ENCODE peak calls at places on chromosome 19, in five cellular contexts. W is cardiac muscle cell, X is fibroblast of pulmonary artery, O is GM13976, I is AG09309. Q is an unnamed sample.

GRCh38 chr19:10000171-10000826 is 10.0 kb downstream of the COL5A3 start:
- DNase-seq in W (peak), X (peak), O (peak), I (no peak), Q (peak)

GRCh38 chr19:14363203-14364097 is 17.8 kb upstream of the ADGRE5 start:
- DNase-seq in W (peak), X (peak), O (peak), I (no peak), Q (peak)

GRCh38 chr19:55656552-55656951 is 1.7 kb downstream of the U2AF2 start:
- DNase-seq in W (no peak), X (no peak), O (no peak), I (no peak), Q (no peak)

GRCh38 chr19:40304306-40304705 is 19.2 kb upstream of the AKT2 start:
- DNase-seq in W (no peak), X (no peak), O (no peak), I (no peak), Q (no peak)

GRCh38 chr19:12464769-12465725 is 19.6 kb downstream of the ZNF709 start:
- DNase-seq in W (no peak), X (no peak), O (no peak), I (no peak), Q (no peak)

GRCh38 chr19:40954573-40954972 is 36.5 kb upstream of the CYP2B6 start:
- DNase-seq in W (no peak), X (peak), O (no peak), I (no peak), Q (no peak)

GRCh38 chr19:10353793-10354391 is 14.5 kb upstream of the ICAM3 start:
- DNase-seq in W (peak), X (peak), O (peak), I (no peak), Q (peak)

GRCh38 chr19:23882493-23882892 is 32.2 kb upstream of the ZNF726 start:
- DNase-seq in W (no peak), X (no peak), O (no peak), I (no peak), Q (no peak)

GRCh38 chr19:41325947-41326706 is 16.2 kb downstream of the CCDC97 start:
- DNase-seq in W (peak), X (peak), O (peak), I (no peak), Q (peak)

GRCh38 chr19:919157-920050 is 2.3 kb downstream of the KISS1R start:
- DNase-seq in W (no peak), X (no peak), O (no peak), I (no peak), Q (no peak)

GRCh38 chr19:38384209-38385027 is 3.4 kb downstream of the GGN start:
- DNase-seq in W (no peak), X (no peak), O (no peak), I (no peak), Q (no peak)

GRCh38 chr19:16405091-16405490 is 66.7 kb downstream of the EPS15L1 start:
- DNase-seq in W (no peak), X (no peak), O (no peak), I (no peak), Q (no peak)

GRCh38 chr19:29497241-29497640 is 28.6 kb upstream of the VSTM2B start:
- DNase-seq in W (no peak), X (no peak), O (no peak), I (no peak), Q (no peak)

GRCh38 chr19:56314018-56314583 is 538 bp downstream of the ZSCAN5A start:
- DNase-seq in W (no peak), X (no peak), O (no peak), I (no peak), Q (no peak)

GRCh38 chr19:12345197-12345596 is 11.8 kb upstream of the ZNF563 start:
- DNase-seq in W (no peak), X (no peak), O (no peak), I (no peak), Q (no peak)

GRCh38 chr19:3005345-3005744 is 23.7 kb downstream of the TLE2 start:
- DNase-seq in W (no peak), X (no peak), O (no peak), I (no peak), Q (no peak)

GRCh38 chr19:45424191-45425058 is 708 bp upstream of the ERCC1 start:
- DNase-seq in W (peak), X (peak), O (no peak), I (peak), Q (no peak)

GRCh38 chr19:45423033-45423588 is 606 bp downstream of the ERCC1 start:
- DNase-seq in W (no peak), X (no peak), O (no peak), I (no peak), Q (no peak)

GRCh38 chr19:45423589-45424190 is at the start of gene ERCC1:
- DNase-seq in W (peak), X (peak), O (peak), I (peak), Q (peak)

DNA sequence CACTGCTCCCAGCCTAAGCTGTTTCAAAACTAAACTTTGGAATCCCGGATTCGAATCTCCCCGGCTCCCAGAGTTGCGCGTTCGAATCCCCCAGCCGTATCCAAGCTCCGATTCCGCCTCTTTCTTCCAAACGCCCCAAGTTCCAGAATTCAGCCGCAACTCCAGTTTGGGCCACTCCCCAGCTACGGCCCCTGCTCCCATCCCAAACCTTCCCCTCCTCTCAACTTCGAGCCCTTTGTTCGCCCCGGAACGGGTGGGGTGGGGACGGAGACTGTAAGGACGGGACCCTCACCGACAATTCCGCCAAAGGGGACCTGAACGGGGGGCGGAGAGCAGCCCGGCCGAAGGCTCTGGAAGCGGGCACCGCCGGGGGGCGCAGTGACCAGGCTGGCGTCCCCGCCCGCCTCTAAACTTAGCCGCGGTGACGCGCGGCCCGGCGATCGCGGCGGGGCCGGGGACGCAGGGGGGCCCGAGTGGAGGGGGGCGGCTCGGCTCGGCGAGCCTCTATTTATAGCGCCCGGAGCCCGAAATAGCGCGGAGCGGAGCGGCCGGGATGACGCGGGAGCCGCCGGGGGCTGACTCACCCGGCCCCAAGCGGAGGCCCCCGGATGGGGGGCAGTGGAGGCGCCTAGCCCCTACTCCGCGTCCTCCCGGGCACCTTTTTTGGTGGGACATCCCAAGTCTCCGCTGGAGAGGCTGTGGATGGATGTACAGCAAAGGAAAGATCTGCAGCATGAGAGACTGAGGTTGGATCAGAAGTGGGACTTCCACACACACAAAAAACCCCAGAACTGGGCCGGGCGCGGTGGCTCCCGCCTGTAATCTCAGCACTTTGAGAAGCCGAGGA is 4.9 kb upstream of the ERCC1 start:
- DNase-seq in W (peak), X (peak), O (peak), I (no peak), Q (no peak)
- TF ChIP-seq CTCF in W (peak), X (peak), O (peak), I (peak), Q (peak)

DNA sequence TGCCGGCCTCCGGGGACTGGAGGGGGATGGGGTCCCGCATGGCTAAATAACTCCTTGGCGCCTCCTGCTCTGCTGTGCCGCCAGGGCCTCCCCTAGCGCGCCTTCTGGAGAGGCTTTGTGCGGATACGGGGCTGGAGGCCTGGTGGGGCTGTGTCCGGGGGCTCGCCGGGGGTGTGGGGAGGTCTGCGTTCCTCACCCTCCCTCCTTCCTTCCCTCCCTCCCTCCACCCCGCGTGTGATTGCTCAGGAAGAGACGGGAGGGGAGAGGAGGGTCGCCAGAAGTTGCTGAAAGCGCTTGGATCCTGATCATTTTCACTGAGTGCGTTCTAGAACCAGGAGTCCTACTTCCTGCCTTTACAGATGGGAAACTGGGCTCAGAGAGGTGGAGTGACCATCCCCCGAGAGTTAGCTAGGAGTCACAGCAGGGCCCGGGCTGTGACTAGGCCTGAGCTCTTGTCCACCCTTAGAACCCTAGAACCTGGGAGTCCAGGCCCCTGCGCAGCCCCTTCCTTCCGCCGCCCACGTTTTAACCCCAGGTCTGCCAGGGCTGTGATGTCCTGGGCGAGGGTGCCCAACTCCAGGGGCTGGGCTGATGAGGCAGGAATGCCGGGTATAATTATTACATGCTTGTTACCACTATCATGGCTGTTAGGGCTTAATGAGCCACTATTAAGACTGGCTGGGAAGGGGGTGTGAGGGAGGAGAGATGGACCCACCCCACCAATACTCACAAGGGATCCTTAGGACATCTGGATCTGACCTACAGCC is 782 bp upstream of the JUND start:
- DNase-seq in W (no peak), X (no peak), O (no peak), I (no peak), Q (no peak)
- TF ChIP-seq CTCF in W (peak), X (no peak), O (no peak), I (peak), Q (no peak)

DNA sequence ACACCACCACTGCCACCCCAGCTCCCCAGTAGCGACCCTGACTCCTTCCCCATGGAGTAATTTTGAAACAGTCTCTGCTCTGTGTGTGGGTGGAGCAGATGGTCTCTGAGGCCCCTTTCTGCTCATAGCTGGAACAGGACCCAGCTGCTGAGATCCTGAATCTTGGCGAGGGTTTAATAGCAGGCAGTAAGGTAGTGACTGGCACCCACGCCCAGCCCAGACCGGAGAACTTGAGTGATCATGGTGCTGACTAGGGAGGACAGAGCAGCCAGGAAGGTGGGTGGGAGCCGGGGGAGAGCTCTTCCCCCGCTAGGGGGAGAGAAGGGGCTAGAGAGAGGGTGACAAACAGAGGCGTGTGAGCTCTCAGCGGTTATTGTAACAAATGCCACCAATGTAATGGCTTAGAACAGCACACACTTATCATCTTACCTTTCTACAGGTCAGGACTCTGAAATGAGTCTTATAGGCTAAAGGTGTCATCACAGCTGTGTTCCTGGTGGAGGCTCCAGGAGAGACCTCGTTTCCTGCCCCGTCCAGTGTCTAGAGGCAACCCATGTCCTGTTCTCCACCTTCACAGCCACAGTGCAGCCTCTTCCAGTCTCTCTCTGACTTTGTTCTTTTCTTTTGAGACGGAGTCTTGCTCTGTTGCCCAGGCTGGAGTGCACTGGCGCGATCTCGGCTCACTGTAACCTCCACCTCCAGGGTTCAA is 7.2 kb upstream of the ACER1 start:
- DNase-seq in W (no peak), X (no peak), O (peak), I (no peak), Q (no peak)
- TF ChIP-seq CTCF in W (no peak), X (no peak), O (no peak), I (no peak), Q (no peak)

GRCh38 chr19:35427187-35427586 is 20.9 kb upstream of the FFAR2 start:
- DNase-seq in W (no peak), X (no peak), O (no peak), I (no peak), Q (no peak)

GRCh38 chr19:35431147-35431807 is 16.8 kb upstream of the FFAR2 start:
- DNase-seq in W (peak), X (no peak), O (no peak), I (no peak), Q (no peak)

GRCh38 chr19:35429698-35430097 is 18.4 kb upstream of the FFAR2 start:
- DNase-seq in W (no peak), X (no peak), O (no peak), I (no peak), Q (no peak)

GRCh38 chr19:35433448-35433847 is 14.6 kb upstream of the FFAR2 start:
- DNase-seq in W (no peak), X (no peak), O (no peak), I (no peak), Q (no peak)

GRCh38 chr19:35430382-35431146 is 17.5 kb upstream of the FFAR2 start:
- DNase-seq in W (peak), X (no peak), O (no peak), I (no peak), Q (no peak)
- TF ChIP-seq CTCF in W (no peak), X (no peak), O (no peak), I (no peak), Q (no peak)

GRCh38 chr19:6272411-6272791 is 7.4 kb downstream of the MLLT1 start:
- DNase-seq in W (no peak), X (no peak), O (no peak), I (no peak), Q (no peak)

GRCh38 chr19:6271251-6271650 is 8.5 kb downstream of the MLLT1 start:
- DNase-seq in W (no peak), X (peak), O (no peak), I (no peak), Q (no peak)

GRCh38 chr19:6272913-6273600 is 6.7 kb downstream of the MLLT1 start:
- DNase-seq in W (no peak), X (no peak), O (no peak), I (no peak), Q (no peak)

GRCh38 chr19:6270822-6271221 is 9.0 kb downstream of the MLLT1 start:
- DNase-seq in W (no peak), X (no peak), O (no peak), I (no peak), Q (no peak)

DNA sequence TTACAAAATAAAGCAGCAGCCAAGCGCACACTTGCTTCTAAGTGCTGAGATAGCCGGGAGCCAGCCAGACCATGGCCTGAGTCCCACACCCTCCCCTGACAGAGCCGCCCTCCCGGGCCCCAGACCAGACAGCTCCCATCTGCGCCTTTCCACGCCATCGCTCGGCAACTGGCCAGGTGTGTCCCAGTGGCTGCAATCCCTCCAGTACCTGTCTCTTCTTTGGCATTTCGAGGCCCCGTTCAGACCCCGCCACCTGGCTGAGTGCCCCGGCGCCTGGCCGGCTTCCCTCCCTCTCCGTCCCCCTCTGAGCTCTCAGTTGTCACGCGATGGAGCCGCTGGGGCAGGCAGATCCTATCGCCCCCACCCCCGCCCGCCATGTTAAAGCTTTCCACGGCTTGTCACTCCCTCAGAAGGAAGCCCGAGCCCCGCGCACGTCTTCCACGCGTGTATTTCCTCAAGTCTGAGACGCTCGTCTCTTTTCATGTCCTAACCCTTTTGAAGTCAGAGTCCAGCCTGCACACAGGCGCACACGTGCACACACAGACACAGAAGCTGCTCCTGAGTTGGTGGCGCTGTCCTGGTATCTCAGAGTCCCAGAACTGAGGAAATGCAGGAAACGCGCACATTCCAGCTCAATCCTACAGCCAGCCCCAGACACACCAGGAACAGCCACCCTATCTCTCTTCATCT is 7.9 kb downstream of the MLLT1 start:
- DNase-seq in W (peak), X (peak), O (no peak), I (peak), Q (no peak)
- TF ChIP-seq CTCF in W (peak), X (no peak), O (no peak), I (peak), Q (no peak)

GRCh38 chr19:49929121-49929610 is at the start of the genes ATF5 and NUP62:
- DNase-seq in W (peak), X (peak), O (peak), I (peak), Q (peak)

GRCh38 chr19:49927526-49928264 is 1.3 kb upstream of the ATF5 start:
- DNase-seq in W (no peak), X (no peak), O (no peak), I (no peak), Q (no peak)

GRCh38 chr19:49931293-49932040 is 2.2 kb upstream of the NUP62 start:
- DNase-seq in W (no peak), X (no peak), O (no peak), I (no peak), Q (no peak)

GRCh38 chr19:49930483-49931011 is 1.2 kb upstream of the NUP62 start:
- DNase-seq in W (peak), X (peak), O (no peak), I (no peak), Q (no peak)

DNA sequence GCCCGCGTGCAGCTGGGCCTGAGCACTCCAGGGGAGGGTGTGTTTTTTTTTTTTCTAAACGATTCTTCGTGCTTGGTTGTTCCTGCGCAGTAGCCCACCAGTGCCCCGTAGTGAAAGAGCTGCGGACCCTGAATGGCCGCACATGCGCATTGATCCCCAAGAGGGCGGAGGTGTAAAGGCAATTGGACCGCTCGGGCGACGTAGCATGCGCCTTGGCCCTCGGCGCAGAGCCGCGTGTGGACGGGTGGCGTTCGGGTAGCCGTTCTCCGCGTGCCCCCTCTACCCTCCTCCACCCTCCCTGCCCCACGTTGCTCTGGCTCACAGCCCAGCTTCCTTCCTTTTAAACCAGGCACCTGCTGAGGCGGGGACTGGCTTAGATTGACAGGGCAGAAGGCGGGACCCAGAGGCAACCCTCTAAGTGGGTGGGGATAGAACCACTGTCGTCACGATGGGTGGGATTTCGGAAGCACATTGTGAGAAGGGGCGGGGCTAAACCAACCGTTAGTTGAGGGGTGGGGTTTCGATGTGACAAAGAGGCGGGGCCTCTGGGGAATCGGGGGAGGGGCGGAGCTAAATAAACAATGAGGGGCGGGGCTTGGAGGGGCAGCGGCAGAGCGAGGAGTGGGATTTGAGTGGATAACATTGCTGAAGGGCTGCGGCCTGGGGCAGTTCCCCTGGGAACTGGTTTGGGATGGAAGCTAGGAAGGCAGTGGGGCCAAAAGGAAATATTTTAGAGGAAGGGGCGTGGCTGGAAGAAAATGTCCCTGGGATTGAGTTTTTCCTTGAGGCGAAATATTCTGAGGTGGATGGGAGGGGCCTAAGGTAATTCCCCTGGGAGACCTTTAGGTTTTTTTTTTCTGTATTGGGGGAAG is 543 bp upstream of the NUP62 start:
- DNase-seq in W (peak), X (peak), O (peak), I (peak), Q (peak)
- TF ChIP-seq CTCF in W (no peak), X (no peak), O (no peak), I (peak), Q (no peak)

GRCh38 chr19:52535831-52536800 is 8.6 kb downstream of the ZNF808 start:
- DNase-seq in W (peak), X (peak), O (peak), I (no peak), Q (peak)
- TF ChIP-seq CTCF in W (no peak), X (no peak), O (no peak), I (peak), Q (no peak)